ENCODE peak calls at places on chromosome 17, in four cellular contexts. E, Y, O and P are unnamed samples.

GRCh38 chr17:76458580-76459490 is 5.9 kb upstream of the UBE2O start:
- DNase-seq in E (peak; percentile 52), Y (peak; percentile 71), O (peak; percentile 87), P (peak; percentile 79)

GRCh38 chr17:14464741-14465140 is 163.9 kb downstream of the HS3ST3B1 start:
- DNase-seq in E (no peak), Y (no peak), O (no peak), P (no peak)

GRCh38 chr17:73474370-73474988 is 162.7 kb upstream of the CDC42EP4 start:
- DNase-seq in E (peak; percentile 81), Y (peak; percentile 9), O (no peak), P (peak; percentile 98)

GRCh38 chr17:78493455-78494188 is 83.6 kb downstream of the DNAH17 start:
- DNase-seq in E (no peak), Y (peak; percentile 55), O (no peak), P (no peak)

GRCh38 chr17:50785942-50786570 is 18.7 kb upstream of the ANKRD40CL start:
- DNase-seq in E (no peak), Y (no peak), O (no peak), P (no peak)

GRCh38 chr17:19386974-19387920 is at the start of gene MFAP4:
- DNase-seq in E (no peak), Y (no peak), O (peak; percentile 73), P (peak; percentile 91)

GRCh38 chr17:13833921-13834320 is 232.2 kb upstream of the HS3ST3A1 start:
- DNase-seq in E (no peak), Y (no peak), O (no peak), P (no peak)

GRCh38 chr17:3552916-3553315 is 4.7 kb downstream of the TRPV3 start:
- DNase-seq in E (no peak), Y (no peak), O (no peak), P (no peak)

GRCh38 chr17:34413443-34414076 is 50.5 kb upstream of the CCL1 start:
- DNase-seq in E (peak; percentile 40), Y (no peak), O (no peak), P (no peak)

GRCh38 chr17:82013341-82013740 is 9.3 kb downstream of the CENPX start:
- DNase-seq in E (no peak), Y (no peak), O (no peak), P (peak; percentile 94)
- TF ChIP-seq FOXJ3 in E (no peak), Y (no peak), O (no peak), P (no peak)

GRCh38 chr17:31418773-31419350 is 27.4 kb downstream of the RAB11FIP4 start:
- DNase-seq in E (no peak), Y (no peak), O (no peak), P (no peak)
- TF ChIP-seq CTCF in E (no peak), Y (no peak), O (no peak), P (no peak)

DNA sequence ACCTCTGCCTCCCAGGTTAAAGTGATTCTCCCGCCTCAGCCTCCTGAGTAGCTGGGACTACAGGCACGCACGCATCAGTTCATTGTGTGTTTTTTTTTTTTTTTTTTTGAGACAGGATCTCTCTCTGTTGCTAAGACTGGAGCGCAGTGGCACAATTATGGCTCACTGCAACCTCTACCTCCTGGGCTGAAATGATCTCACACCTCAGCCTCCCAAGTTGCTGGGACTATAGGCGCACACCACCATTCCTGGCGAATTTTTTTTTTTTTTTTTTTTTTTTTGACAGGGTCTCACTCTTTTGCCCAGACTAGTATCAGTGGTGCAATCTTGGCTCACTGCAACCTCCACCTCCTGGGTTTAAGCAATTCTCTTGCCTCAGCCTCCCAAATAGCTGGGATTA is 17.8 kb upstream of the RAPGEFL1 start:
- DNase-seq in E (no peak), Y (no peak), O (no peak), P (no peak)
- TF ChIP-seq FOXJ3 in E (no peak), Y (no peak), O (no peak), P (no peak)

DNA sequence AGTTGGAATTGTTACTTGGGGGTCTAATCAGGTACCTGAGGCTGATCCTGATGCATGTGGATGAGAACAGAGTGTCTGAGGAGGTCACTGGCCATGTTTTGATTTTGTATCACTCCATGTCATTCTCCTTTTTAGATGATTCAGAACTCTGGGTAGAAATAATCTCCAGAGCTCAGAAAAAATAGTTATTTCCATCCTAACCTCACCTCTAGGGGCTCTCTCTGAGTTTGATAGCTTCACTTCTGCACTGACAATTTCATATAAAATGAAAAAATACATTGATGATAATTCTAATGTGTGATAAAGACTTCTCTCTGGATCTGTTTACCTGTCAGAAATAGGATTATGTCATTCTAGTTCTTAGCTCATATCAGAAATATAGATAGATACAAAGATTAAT is 6.2 kb upstream of the KRT12 start:
- DNase-seq in E (no peak), Y (no peak), O (no peak), P (no peak)
- TF ChIP-seq CTCF in E (no peak), Y (no peak), O (no peak), P (no peak)

GRCh38 chr17:79835953-79836951 is 3.0 kb downstream of the CBX4 start:
- DNase-seq in E (peak; percentile 49), Y (no peak), O (peak; percentile 97), P (no peak)

GRCh38 chr17:79833744-79834574 is 5.3 kb downstream of the CBX4 start:
- DNase-seq in E (peak; percentile 50), Y (no peak), O (peak; percentile 46), P (no peak)

GRCh38 chr17:79835470-79835899 is 3.8 kb downstream of the CBX4 start:
- DNase-seq in E (no peak), Y (no peak), O (peak; percentile 57), P (peak; percentile 65)

GRCh38 chr17:79833110-79833450 is 6.2 kb downstream of the CBX4 start:
- DNase-seq in E (no peak), Y (no peak), O (no peak), P (no peak)

DNA sequence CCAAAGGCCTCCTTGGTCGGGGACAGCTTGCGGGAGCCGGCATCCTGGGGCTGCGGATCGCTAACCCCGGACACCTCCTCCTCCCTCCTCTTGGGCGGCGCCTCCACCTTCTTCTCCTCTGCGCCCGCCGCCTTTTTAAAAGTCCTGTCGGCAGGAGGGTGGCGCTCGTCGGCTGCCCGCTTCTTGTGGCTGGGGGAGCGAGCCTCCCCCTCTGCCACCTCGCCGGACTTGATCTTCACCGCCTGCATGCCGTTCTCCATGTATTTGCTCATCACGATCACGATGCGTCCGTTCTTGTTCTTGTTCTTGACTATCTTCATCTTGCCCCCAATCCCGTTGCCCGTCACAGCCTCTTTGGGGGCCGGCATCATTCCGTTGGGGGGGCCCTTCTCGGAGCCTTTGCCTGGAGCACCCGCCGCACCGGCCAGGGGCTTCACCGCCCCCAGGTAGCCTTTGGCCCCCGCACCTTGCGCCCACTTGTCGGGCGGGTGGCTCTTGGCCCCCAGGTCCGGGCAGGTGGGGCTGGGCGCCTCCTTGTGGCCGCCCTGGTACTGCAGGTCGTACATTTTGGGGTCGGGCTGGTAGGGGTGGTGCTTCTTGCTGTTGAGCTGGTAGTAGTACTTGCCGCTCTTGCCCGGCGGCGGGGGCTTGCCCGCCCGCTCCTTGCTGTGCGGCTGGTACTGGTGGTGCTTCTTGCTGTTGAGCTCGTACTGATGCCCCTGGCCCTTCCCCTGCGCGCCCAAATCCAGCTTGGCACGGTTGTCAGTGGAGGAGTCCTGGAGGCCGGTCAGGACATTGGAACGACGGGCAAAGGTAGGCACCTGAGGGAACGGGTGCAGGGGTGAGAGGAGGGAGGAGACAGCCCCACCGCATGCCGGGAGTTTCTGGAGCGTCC is 4.4 kb downstream of the CBX4 start:
- DNase-seq in E (no peak), Y (no peak), O (peak; percentile 88), P (peak; percentile 84)
- TF ChIP-seq FOXJ3 in E (no peak), Y (no peak), O (no peak), P (peak; percentile 21)

GRCh38 chr17:70775667-70776066 is 606.3 kb downstream of the KCNJ2 start:
- DNase-seq in E (no peak), Y (no peak), O (no peak), P (peak; percentile 28)
- TF ChIP-seq CTCF in E (no peak), Y (no peak), O (no peak), P (no peak)

GRCh38 chr17:6255331-6255730 is 179.6 kb downstream of the AIPL1 start:
- DNase-seq in E (no peak), Y (no peak), O (no peak), P (no peak)

GRCh38 chr17:6259899-6260298 is 175.0 kb downstream of the AIPL1 start:
- DNase-seq in E (no peak), Y (no peak), O (no peak), P (no peak)

GRCh38 chr17:6254036-6254435 is 180.9 kb downstream of the AIPL1 start:
- DNase-seq in E (no peak), Y (no peak), O (no peak), P (no peak)

GRCh38 chr17:6261496-6261895 is 173.4 kb downstream of the AIPL1 start:
- DNase-seq in E (no peak), Y (no peak), O (no peak), P (no peak)

DNA sequence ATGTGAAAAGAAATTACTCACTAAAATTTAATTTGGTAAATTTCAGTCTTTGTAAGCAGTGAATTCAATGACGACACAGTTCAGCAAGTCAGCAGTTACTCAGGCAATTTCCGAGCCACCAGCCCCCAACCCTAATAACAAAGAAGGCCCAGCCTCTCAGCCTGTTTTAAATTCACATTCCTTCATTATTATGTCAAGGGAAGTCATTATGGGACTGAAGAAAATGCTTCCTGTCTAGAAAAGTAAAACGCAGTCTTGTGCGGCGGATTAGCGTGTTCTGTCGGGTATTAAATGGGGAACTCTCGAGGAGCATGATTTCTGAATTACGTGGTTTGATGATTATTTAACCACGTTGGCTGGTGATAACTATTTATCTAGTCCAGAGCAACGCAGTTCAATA is 177.6 kb downstream of the AIPL1 start:
- DNase-seq in E (no peak), Y (no peak), O (no peak), P (no peak)
- TF ChIP-seq FOXJ3 in E (no peak), Y (no peak), O (no peak), P (no peak)

DNA sequence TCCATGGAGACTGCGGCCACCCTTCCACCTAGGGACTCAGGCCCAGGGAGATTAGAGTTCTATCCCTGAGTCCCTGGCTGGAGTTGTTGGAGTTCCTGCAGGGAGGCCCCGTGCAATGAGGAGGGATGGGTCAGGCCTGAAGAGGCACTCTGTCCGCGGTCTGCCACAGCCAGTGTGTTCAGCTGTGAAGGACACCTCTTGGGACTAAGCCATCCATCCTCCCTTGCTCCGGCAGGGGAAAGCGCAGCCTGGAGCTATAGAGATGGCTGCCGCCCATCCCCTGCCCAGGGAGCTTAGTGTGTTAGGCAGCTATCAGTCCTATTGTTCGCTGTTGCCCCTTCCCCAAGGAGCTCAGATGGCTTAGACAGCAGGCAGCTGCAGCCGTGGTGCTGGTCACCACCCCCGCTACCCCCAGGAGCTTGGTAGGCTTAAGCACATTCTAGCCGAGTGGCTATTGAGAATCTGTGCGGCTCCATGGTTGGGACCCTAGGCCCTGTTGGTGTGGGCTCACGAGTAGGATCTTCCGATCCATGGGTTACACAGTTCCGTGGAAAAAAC is 141.3 kb downstream of the CYB561 start:
- DNase-seq in E (no peak), Y (no peak), O (no peak), P (no peak)
- TF ChIP-seq CTCF in E (no peak), Y (no peak), O (no peak), P (no peak)

GRCh38 chr17:17129466-17129865 is 76.7 kb downstream of the PLD6 start:
- DNase-seq in E (no peak), Y (no peak), O (no peak), P (no peak)
- TF ChIP-seq FOXJ3 in E (no peak), Y (no peak), O (no peak), P (no peak)